ENCODE peak calls at places on chromosomes 2 and 18, in five cellular contexts. L is CD8-positive, alpha-beta memory T cell; R is right lobe of liver; H is CD8-positive, alpha-beta T cell; X is psoas muscle. S is an unnamed sample.

GRCh38 chr2:42339191-42339912 is 21.7 kb downstream of the COX7A2L start:
- DNase-seq in L (no peak), R (no peak), H (no peak), X (no peak), S (peak; percentile 38)

GRCh38 chr18:50614838-50615237 is 55.0 kb downstream of the MAPK4 start:
- DNase-seq in L (no peak), R (peak; percentile 60), H (no peak), X (peak; percentile 68), S (peak; percentile 27)

GRCh38 chr2:32745191-32745590 is 117.3 kb downstream of the TTC27 start:
- DNase-seq in L (no peak), R (no peak), H (no peak), X (no peak), S (no peak)

GRCh38 chr2:13000644-13001375 is 284.1 kb downstream of the TRIB2 start:
- DNase-seq in L (no peak), R (no peak), H (no peak), X (no peak), S (no peak)

GRCh38 chr2:109611467-109612095 is 2.2 kb downstream of the SEPTIN10 start:
- DNase-seq in L (no peak), R (no peak), H (no peak), X (no peak), S (no peak)

GRCh38 chr2:225573603-225574002 is 174.1 kb downstream of the NYAP2 start:
- DNase-seq in L (no peak), R (no peak), H (no peak), X (no peak), S (no peak)

GRCh38 chr18:59861009-59861408 is 38.8 kb upstream of the PMAIP1 start:
- DNase-seq in L (no peak), R (no peak), H (no peak), X (no peak), S (no peak)

GRCh38 chr2:54768772-54769428 is 45.4 kb downstream of the EML6 start:
- DNase-seq in L (no peak), R (no peak), H (no peak), X (no peak), S (no peak)

GRCh38 chr18:3397031-3397750 is 52.8 kb upstream of the TGIF1 start:
- DNase-seq in L (no peak), R (no peak), H (no peak), X (no peak), S (no peak)

GRCh38 chr2:228023619-228024018 is 152.2 kb downstream of the DAW1 start:
- DNase-seq in L (no peak), R (no peak), H (no peak), X (no peak), S (no peak)

GRCh38 chr2:102620367-102620766 is 1.0 kb downstream of the SLC9A2 start:
- DNase-seq in L (no peak), R (no peak), H (no peak), X (no peak), S (no peak)

GRCh38 chr2:43340945-43341356 is 114.5 kb upstream of the ZFP36L2 start:
- DNase-seq in L (no peak), R (no peak), H (no peak), X (no peak), S (no peak)
- H3K4me1 ChIP-seq in L (no peaks in the 10 kb centered on the region), R (peaks cover 18% of the 10 kb centered on the region), H (no peaks in the 10 kb centered on the region), X (peaks cover 79% of the 10 kb centered on the region), S (peaks cover 30% of the 10 kb centered on the region)

GRCh38 chr2:85996591-85996990 is 107.8 kb upstream of the ST3GAL5 start:
- DNase-seq in L (no peak), R (no peak), H (no peak), X (no peak), S (no peak)
- H3K4me1 ChIP-seq in L (peaks cover 72% of the 10 kb centered on the region), R (no peaks in the 10 kb centered on the region), H (peaks cover 65% of the 10 kb centered on the region), X (peaks cover 47% of the 10 kb centered on the region), S (peaks cover 67% of the 10 kb centered on the region)

GRCh38 chr2:241441492-241441891 is 66.9 kb downstream of the STK25 start:
- DNase-seq in L (no peak), R (no peak), H (no peak), X (no peak), S (no peak)
- H3K4me1 ChIP-seq in L (peaks cover 21% of the 10 kb centered on the region), R (no peaks in the 10 kb centered on the region), H (peaks cover 24% of the 10 kb centered on the region), X (peaks cover 9% of the 10 kb centered on the region), S (no peaks in the 10 kb centered on the region)

GRCh38 chr2:60707750-60708371 is 48.2 kb upstream of the PAPOLG start:
- DNase-seq in L (no peak), R (no peak), H (no peak), X (no peak), S (peak; percentile 13)
- H3K4me1 ChIP-seq in L (no peaks in the 10 kb centered on the region), R (no peaks in the 10 kb centered on the region), H (no peaks in the 10 kb centered on the region), X (no peaks in the 10 kb centered on the region), S (no peaks in the 10 kb centered on the region)

GRCh38 chr2:28547223-28547860 is 51.5 kb downstream of the PLB1 start:
- DNase-seq in L (no peak), R (no peak), H (no peak), X (no peak), S (no peak)
- H3K4me1 ChIP-seq in L (peaks cover 43% of the 10 kb centered on the region), R (no peaks in the 10 kb centered on the region), H (peaks cover 20% of the 10 kb centered on the region), X (peaks cover 7% of the 10 kb centered on the region), S (no peaks in the 10 kb centered on the region)

GRCh38 chr18:58669731-58670379 is 1.4 kb upstream of the MALT1 start:
- DNase-seq in L (no peak), R (no peak), H (no peak), X (no peak), S (peak; percentile 55)
- H3K4me1 ChIP-seq in L (peaks cover 28% of the 10 kb centered on the region), R (peaks cover 18% of the 10 kb centered on the region), H (peaks cover 34% of the 10 kb centered on the region), X (peaks cover 22% of the 10 kb centered on the region), S (peaks cover 17% of the 10 kb centered on the region)

GRCh38 chr2:98507940-98508689 is 63.5 kb downstream of the INPP4A start:
- DNase-seq in L (no peak), R (peak; percentile 57), H (no peak), X (peak; percentile 83), S (peak; percentile 62)
- H3K4me1 ChIP-seq in L (peaks cover 96% of the 10 kb centered on the region), R (no peaks in the 10 kb centered on the region), H (peaks cover 84% of the 10 kb centered on the region), X (peaks cover 24% of the 10 kb centered on the region), S (peaks cover 66% of the 10 kb centered on the region)

GRCh38 chr2:85975581-85975980 is 86.8 kb upstream of the ST3GAL5 start:
- DNase-seq in L (no peak), R (no peak), H (no peak), X (no peak), S (no peak)

GRCh38 chr2:85981579-85982247 is 92.9 kb upstream of the ST3GAL5 start:
- DNase-seq in L (no peak), R (no peak), H (no peak), X (no peak), S (no peak)

GRCh38 chr2:85976106-85976920 is 87.5 kb upstream of the ST3GAL5 start:
- DNase-seq in L (no peak), R (no peak), H (no peak), X (no peak), S (no peak)

GRCh38 chr2:85983766-85984165 is 95.0 kb upstream of the ST3GAL5 start:
- DNase-seq in L (no peak), R (no peak), H (no peak), X (no peak), S (peak; percentile 25)

DNA sequence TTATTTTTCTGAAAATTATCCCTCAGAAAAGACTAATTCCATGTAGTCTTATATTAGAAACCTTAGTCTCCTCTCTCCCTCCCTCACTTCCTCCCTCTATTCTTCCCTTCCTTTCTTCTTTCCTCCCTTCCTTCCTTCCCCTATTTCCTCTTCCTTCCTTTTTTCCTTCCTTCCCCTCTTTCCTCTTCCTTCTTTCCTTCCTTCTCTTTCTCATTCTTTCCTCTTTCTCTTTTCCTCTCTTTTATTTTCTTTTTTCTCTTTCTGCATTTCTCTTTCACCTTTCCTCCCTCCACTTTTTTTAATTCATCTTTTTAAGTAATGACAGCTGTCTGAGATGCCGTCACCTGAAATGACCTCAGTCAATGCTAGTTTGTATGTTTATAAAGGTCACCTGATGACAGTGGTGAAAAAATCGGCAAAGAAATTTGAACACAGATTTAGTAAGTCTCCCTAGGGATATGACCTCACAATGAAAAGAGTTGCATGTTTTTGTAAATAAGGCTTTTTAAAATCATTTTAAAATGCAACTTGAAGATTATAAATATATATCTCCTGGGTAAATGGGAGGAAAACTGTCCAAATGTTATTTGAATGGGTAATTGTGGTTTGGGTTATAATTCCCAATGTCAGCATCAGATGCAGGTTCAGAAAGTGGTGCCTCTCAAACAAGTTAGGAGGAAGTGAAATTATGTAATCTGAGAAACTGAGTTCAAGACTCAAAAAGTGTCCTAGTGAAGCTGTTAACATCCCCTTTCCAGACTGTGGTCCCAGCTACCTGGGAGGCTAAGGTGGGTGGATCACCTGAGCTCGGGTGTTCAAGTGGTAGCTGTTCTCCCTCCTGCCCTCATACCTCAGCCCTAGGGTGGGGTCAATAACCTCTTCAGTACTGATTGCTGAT is 90.3 kb upstream of the ST3GAL5 start:
- DNase-seq in L (no peak), R (no peak), H (no peak), X (no peak), S (no peak)
- H3K4me1 ChIP-seq in L (no peaks in the 10 kb centered on the region), R (no peaks in the 10 kb centered on the region), H (no peaks in the 10 kb centered on the region), X (peaks cover 11% of the 10 kb centered on the region), S (peaks cover 5% of the 10 kb centered on the region)

GRCh38 chr2:27721884-27722485 is 49.5 kb upstream of the MRPL33 start:
- DNase-seq in L (no peak), R (no peak), H (no peak), X (no peak), S (no peak)

GRCh38 chr2:27723372-27724144 is 48.0 kb upstream of the MRPL33 start:
- DNase-seq in L (no peak), R (peak; percentile 67), H (no peak), X (peak; percentile 72), S (peak; percentile 79)

GRCh38 chr2:27720004-27720551 is 51.4 kb upstream of the MRPL33 start:
- DNase-seq in L (no peak), R (no peak), H (no peak), X (no peak), S (no peak)

GRCh38 chr2:27724191-27724590 is 47.3 kb upstream of the MRPL33 start:
- DNase-seq in L (no peak), R (no peak), H (no peak), X (no peak), S (no peak)

DNA sequence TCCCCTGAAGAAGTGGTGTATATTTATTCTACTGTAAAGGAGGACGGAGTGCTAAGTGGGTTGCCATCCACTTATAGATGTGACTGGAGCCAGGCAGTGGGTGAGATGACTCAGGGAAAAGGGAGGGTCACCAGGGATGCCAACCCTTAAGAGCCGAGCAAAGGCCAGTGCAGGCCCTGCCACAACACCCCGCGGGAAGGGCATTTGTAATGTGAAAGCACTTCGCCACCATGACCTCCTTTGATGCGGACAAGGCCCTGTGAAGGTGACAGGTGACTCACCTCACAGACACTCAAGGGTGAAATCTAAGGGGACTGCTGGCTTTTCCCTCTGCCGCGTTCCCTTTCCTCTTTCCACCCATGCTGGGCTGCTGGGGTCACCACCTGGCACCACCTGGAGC is 50.2 kb upstream of the MRPL33 start:
- DNase-seq in L (no peak), R (no peak), H (no peak), X (no peak), S (no peak)
- H3K4me1 ChIP-seq in L (peaks cover 8% of the 10 kb centered on the region), R (no peaks in the 10 kb centered on the region), H (peaks cover 12% of the 10 kb centered on the region), X (peaks cover 17% of the 10 kb centered on the region), S (peaks cover 27% of the 10 kb centered on the region)

S was measured in upper lobe of left lung.